ENCODE peak calls at places on chromosome 1, in nine cellular contexts. V is mesothelial cell of epicardium, I is foreskin fibroblast, B is A549, Z is lower lobe of right lung, K is stomach, P is H9, L is cardiac fibroblast, T is thoracic aorta. X is an unnamed sample.

GRCh38 chr1:6445062-6445763 is 20.6 kb downstream of the ESPN start:
- DNase-seq in V (no peak), I (peak; percentile 58), B (peak; percentile 60), Z (no peak), K (peak; percentile 80), P (peak; percentile 83), L (peak; percentile 50), T (no peak), X (no peak)

GRCh38 chr1:20187103-20187812 is 940 bp upstream of the PLA2G2C start:
- DNase-seq in V (no peak), I (no peak), B (no peak), Z (peak; percentile 65), K (peak; percentile 78), P (no peak), L (no peak), T (no peak), X (no peak)

GRCh38 chr1:157450106-157450505 is 102.2 kb downstream of the FCRL5 start:
- DNase-seq in V (no peak), I (no peak), B (no peak), Z (no peak), K (no peak), P (no peak), L (no peak), T (no peak), X (no peak)

GRCh38 chr1:107132780-107133179 is 8.1 kb upstream of the NTNG1 start:
- DNase-seq in V (no peak), I (no peak), B (no peak), Z (no peak), K (no peak), P (no peak), L (no peak), T (no peak), X (no peak)

GRCh38 chr1:161905269-161905884 is 118.3 kb downstream of the OLFML2B start:
- DNase-seq in V (no peak), I (peak; percentile 33), B (peak; percentile 50), Z (no peak), K (peak; percentile 38), P (no peak), L (peak; percentile 36), T (no peak), X (no peak)

GRCh38 chr1:183622884-183623785 is 12.4 kb downstream of the ARPC5 start:
- DNase-seq in V (no peak), I (peak; percentile 83), B (peak; percentile 78), Z (peak; percentile 53), K (peak; percentile 50), P (peak; percentile 55), L (peak; percentile 79), T (no peak), X (peak; percentile 55)

GRCh38 chr1:161502181-161502580 is 3.1 kb upstream of the FCGR2A start:
- DNase-seq in V (no peak), I (no peak), B (no peak), Z (no peak), K (no peak), P (no peak), L (no peak), T (no peak), X (no peak)

GRCh38 chr1:52296345-52296744 is 69.7 kb downstream of the CC2D1B start:
- DNase-seq in V (no peak), I (peak; percentile 75), B (peak; percentile 46), Z (no peak), K (no peak), P (no peak), L (peak; percentile 71), T (no peak), X (no peak)

GRCh38 chr1:151443846-151444790 is 15.2 kb downstream of the POGZ start:
- DNase-seq in V (peak; percentile 58), I (peak; percentile 92), B (peak; percentile 82), Z (no peak), K (peak; percentile 64), P (peak; percentile 48), L (peak; percentile 89), T (no peak), X (peak; percentile 51)

GRCh38 chr1:178870944-178871343 is at the start of gene ANGPTL1:
- DNase-seq in V (no peak), I (peak; percentile 42), B (no peak), Z (no peak), K (no peak), P (no peak), L (peak; percentile 39), T (no peak), X (no peak)

GRCh38 chr1:4935807-4936206 is 281.4 kb downstream of the AJAP1 start:
- DNase-seq in V (no peak), I (no peak), B (no peak), Z (no peak), K (no peak), P (no peak), L (no peak), T (no peak), X (no peak)
- TF ChIP-seq CTCF in V (no peak), I (no peak), B (no peak), Z (no peak), K (no peak), P (no peak), L (no peak), T (no peak), X (no peak)

DNA sequence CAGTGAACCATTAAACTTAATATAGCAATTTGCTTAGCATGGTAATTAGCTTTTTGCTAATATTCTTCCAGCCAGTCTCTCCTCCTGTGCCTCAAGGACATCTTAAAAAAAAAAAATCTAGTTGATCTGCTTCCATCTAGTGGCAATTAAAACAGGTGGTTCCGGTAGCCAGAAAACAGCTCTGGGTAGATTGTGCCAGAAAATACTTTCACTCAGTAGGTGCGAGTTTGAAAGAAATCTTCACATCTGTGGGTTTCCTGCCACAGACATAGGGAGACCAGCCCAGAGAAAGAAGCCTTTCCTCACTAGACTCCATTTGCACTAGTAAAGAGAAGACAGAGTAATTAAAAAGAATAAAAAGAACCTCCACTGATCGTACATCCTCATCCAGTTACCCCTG is 17.1 kb downstream of the SELL start:
- DNase-seq in V (no peak), I (no peak), B (no peak), Z (no peak), K (no peak), P (no peak), L (no peak), T (no peak), X (no peak)
- TF ChIP-seq CTCF in V (no peak), I (no peak), B (no peak), Z (no peak), K (no peak), P (no peak), L (no peak), T (no peak), X (no peak)

DNA sequence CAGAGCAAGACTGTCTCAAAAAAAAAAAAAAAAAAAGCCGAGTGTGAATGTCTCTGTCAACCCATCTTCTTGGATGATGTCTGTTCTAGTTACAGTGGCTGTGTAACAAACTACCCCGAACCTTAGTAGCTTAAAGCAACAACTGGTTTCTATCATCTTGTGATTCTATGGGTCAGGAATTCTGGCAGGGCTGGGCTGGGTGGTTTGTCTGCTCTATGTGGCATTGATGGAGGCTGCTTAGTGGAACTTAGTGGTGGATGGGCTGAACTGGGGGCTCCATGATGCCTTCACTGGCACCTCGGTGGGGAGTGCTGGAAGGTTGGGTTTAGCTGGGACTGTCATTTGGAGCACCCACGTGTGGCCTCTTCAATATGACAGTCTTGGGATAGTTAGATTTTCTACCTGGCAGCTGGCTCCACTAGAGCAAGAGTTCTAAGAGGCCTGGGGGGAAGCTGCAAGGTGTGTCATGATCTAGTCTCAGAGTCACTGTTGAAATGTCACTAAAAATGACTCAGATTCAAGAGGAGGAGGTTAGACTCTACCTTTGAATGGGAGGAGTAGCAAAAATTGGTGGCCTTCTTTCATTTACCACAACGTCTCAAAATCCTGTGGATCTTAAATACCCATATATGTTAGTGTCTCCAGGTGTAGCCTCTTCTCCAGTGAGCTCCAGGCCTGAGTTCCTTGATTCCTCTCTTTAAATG is 18.6 kb downstream of the ACOT11 start:
- DNase-seq in V (no peak), I (no peak), B (no peak), Z (no peak), K (no peak), P (no peak), L (no peak), T (no peak), X (no peak)
- TF ChIP-seq CTCF in V (no peak), I (no peak), B (no peak), Z (no peak), K (no peak), P (no peak), L (no peak), T (no peak), X (no peak)

GRCh38 chr1:215992620-215993019 is 425.5 kb downstream of the KCTD3 start:
- DNase-seq in V (no peak), I (peak; percentile 2), B (peak; percentile 4), Z (no peak), K (no peak), P (no peak), L (peak; percentile 12), T (no peak), X (no peak)
- TF ChIP-seq CTCF in V (no peak), I (peak; percentile 49), B (peak; percentile 33), Z (peak; percentile 33), K (no peak), P (peak; percentile 61), L (no peak), T (no peak), X (no peak)

GRCh38 chr1:114033219-114033706 is 54.0 kb downstream of the OLFML3 start:
- DNase-seq in V (no peak), I (peak; percentile 10), B (peak; percentile 44), Z (no peak), K (no peak), P (peak; percentile 72), L (peak; percentile 17), T (no peak), X (no peak)
- TF ChIP-seq CTCF in V (peak; percentile 70), I (peak; percentile 52), B (peak; percentile 48), Z (peak; percentile 43), K (peak; percentile 41), P (peak; percentile 82), L (peak; percentile 54), T (peak; percentile 28), X (peak; percentile 65)

X was measured in CD14-positive monocyte.